ENCODE peak calls at places on chromosomes 6 and 20, in nine cellular contexts. C is stimulated activated CD4-positive, alpha-beta T cell treated with anti-CD3 and anti-CD28 coated beads, Interleukin-2, amount 100 ng/mL, for 48 hours; F is DMS53; D is HL-60; E is psoas muscle; Z is amniotic stem cell; G is endodermal cell; Y is aorta; I is NCI-H1436 treated with DMSO at 0.1 percent for 48 hours. L is an unnamed sample.

GRCh38 chr6:143575440-143575839 is 63.9 kb upstream of the FUCA2 start:
- DNase-seq in F (peak; percentile 80), E (no peak), Y (peak; percentile 55), C (peak; percentile 51), Z (peak; percentile 34), I (peak; percentile 7), G (peak; percentile 78), D (peak; percentile 70), L (peak; percentile 53)

GRCh38 chr6:155078331-155078745 is 83.2 kb downstream of the TIAM2 start:
- DNase-seq in Y (no peak), F (no peak), E (no peak), D (no peak), Z (no peak), C (no peak), I (no peak), G (no peak), L (no peak)

GRCh38 chr20:43537921-43538854 is 20.6 kb upstream of the SGK2 start:
- DNase-seq in F (peak; percentile 82), Y (peak; percentile 67), C (peak; percentile 52), G (peak; percentile 90), Z (no peak), D (peak; percentile 65), I (no peak), E (peak; percentile 70), L (no peak)

GRCh38 chr6:16338577-16339262 is 100.3 kb downstream of the GMPR start:
- DNase-seq in E (peak; percentile 78), G (peak; percentile 67), Y (peak; percentile 85), F (peak; percentile 26), I (no peak), C (no peak), Z (peak; percentile 98), D (no peak), L (no peak)

GRCh38 chr6:15400572-15401004 is 154.7 kb downstream of the JARID2 start:
- DNase-seq in E (peak; percentile 81), G (peak; percentile 64), D (peak; percentile 78), I (peak; percentile 6), C (no peak), Z (no peak), Y (peak; percentile 65), F (peak; percentile 85), L (no peak)

GRCh38 chr6:36319436-36319762 is 17.3 kb downstream of the BNIP5 start:
- DNase-seq in D (no peak), I (no peak), Y (no peak), F (peak; percentile 33), G (no peak), C (no peak), E (no peak), Z (no peak), L (no peak)

GRCh38 chr6:30129270-30129669 is 6.7 kb upstream of the TRIM40 start:
- DNase-seq in G (no peak), Z (no peak), Y (no peak), D (no peak), E (no peak), F (no peak), I (no peak), C (no peak), L (no peak)

GRCh38 chr20:20201124-20201523 is 148.8 kb downstream of the CFAP61 start:
- DNase-seq in G (no peak), F (no peak), C (no peak), Y (no peak), E (no peak), I (no peak), Z (no peak), D (peak; percentile 10), L (no peak)

GRCh38 chr20:48544402-48545333 is 283.1 kb downstream of the PREX1 start:
- DNase-seq in Z (no peak), Y (no peak), E (no peak), D (no peak), F (no peak), I (no peak), G (peak; percentile 47), C (no peak), L (no peak)

GRCh38 chr6:79686698-79687309 is 55.7 kb downstream of the SH3BGRL2 start:
- DNase-seq in I (no peak), D (no peak), Z (no peak), F (no peak), C (no peak), G (no peak), Y (no peak), E (no peak), L (no peak)

GRCh38 chr20:61118429-61119224 is 133.4 kb upstream of the CDH4 start:
- DNase-seq in Y (no peak), F (no peak), D (no peak), Z (no peak), E (no peak), I (no peak), C (no peak), G (no peak), L (no peak)

GRCh38 chr20:57582432-57583288 is 21.8 kb downstream of the PCK1 start:
- DNase-seq in G (peak; percentile 72), Y (peak; percentile 85), I (peak; percentile 63), Z (peak; percentile 5), D (no peak), C (no peak), E (no peak), F (no peak), L (no peak)

GRCh38 chr6:1832844-1833787 is 223.4 kb downstream of the FOXC1 start:
- DNase-seq in Z (no peak), Y (peak; percentile 64), C (no peak), I (no peak), F (no peak), E (peak; percentile 68), G (no peak), D (no peak), L (no peak)

GRCh38 chr6:119171864-119172588 is 93.6 kb upstream of the FAM184A start:
- DNase-seq in G (no peak), C (no peak), Z (no peak), D (no peak), Y (no peak), I (no peak), E (no peak), F (no peak), L (no peak)

GRCh38 chr20:45685896-45686295 is 15.9 kb upstream of the WFDC11 start:
- DNase-seq in Y (no peak), Z (no peak), G (peak; percentile 76), I (no peak), F (peak; percentile 51), E (no peak), D (no peak), C (no peak), L (no peak)

GRCh38 chr6:134821397-134821796 is 128.5 kb downstream of the ALDH8A1 start:
- DNase-seq in D (no peak), Y (no peak), G (no peak), E (no peak), F (no peak), I (no peak), Z (no peak), C (no peak), L (no peak)

GRCh38 chr6:139568956-139569538 is 194.6 kb upstream of the CITED2 start:
- DNase-seq in F (no peak), G (no peak), E (no peak), Z (peak; percentile 17), C (no peak), D (no peak), I (no peak), Y (no peak), L (no peak)

GRCh38 chr20:6030453-6031080 is 23.3 kb downstream of the LRRN4 start:
- DNase-seq in Y (no peak), I (no peak), D (no peak), C (no peak), E (no peak), Z (no peak), G (no peak), F (no peak), L (no peak)

GRCh38 chr20:2754426-2754825 is 46.0 kb downstream of the CPXM1 start:
- DNase-seq in I (no peak), G (no peak), Z (no peak), Y (no peak), F (no peak), E (no peak), D (no peak), C (no peak), L (no peak)

GRCh38 chr6:169490409-169490708 is 211.5 kb downstream of the WDR27 start:
- DNase-seq in I (no peak), E (no peak), Z (no peak), Y (peak; percentile 45), C (no peak), D (no peak), G (no peak), F (no peak), L (no peak)

GRCh38 chr6:147287869-147288271 is 83.7 kb downstream of the STXBP5 start:
- DNase-seq in D (no peak), C (no peak), E (no peak), Z (peak; percentile 39), I (no peak), F (peak; percentile 59), Y (no peak), G (no peak), L (no peak)

GRCh38 chr20:50266293-50267040 is 75.8 kb downstream of the CEBPB start:
- DNase-seq in Z (no peak), F (no peak), C (no peak), Y (no peak), I (no peak), D (no peak), E (peak; percentile 37), G (no peak), L (no peak)

GRCh38 chr6:170147832-170148708 is 142.8 kb downstream of the DLL1 start:
- DNase-seq in I (no peak), Z (no peak), E (peak; percentile 53), G (peak; percentile 82), C (peak; percentile 13), D (no peak), Y (peak; percentile 56), F (peak; percentile 85), L (no peak)

GRCh38 chr20:8940311-8940710 is 128.6 kb upstream of the PLCB4 start:
- DNase-seq in F (peak; percentile 64), C (no peak), G (no peak), Z (no peak), I (no peak), Y (no peak), D (no peak), E (no peak), L (no peak)

GRCh38 chr6:112117554-112117953 is 30.2 kb downstream of the FAM229B start:
- DNase-seq in I (no peak), C (no peak), E (no peak), Y (no peak), Z (no peak), G (no peak), D (no peak), F (peak; percentile 3), L (no peak)

GRCh38 chr6:83509416-83509815 is 2.9 kb upstream of the PRSS35 start:
- DNase-seq in D (no peak), C (no peak), G (no peak), I (no peak), Z (no peak), E (no peak), F (no peak), Y (no peak), L (no peak)

GRCh38 chr6:14767176-14767575 is 478.7 kb upstream of the JARID2 start:
- DNase-seq in Y (no peak), Z (no peak), I (no peak), F (no peak), C (no peak), D (no peak), G (no peak), E (no peak), L (no peak)

GRCh38 chr6:23983691-23984090 is 142.3 kb upstream of the NRSN1 start:
- DNase-seq in D (no peak), E (no peak), G (no peak), F (no peak), Z (no peak), Y (no peak), C (no peak), I (no peak), L (no peak)

GRCh38 chr6:41040101-41040910 is 1.3 kb upstream of the UNC5CL start:
- DNase-seq in F (peak; percentile 97), D (no peak), C (no peak), G (no peak), Z (no peak), E (no peak), I (no peak), Y (no peak), L (no peak)

GRCh38 chr6:103344554-103345163 is 1515.1 kb downstream of the HACE1 start:
- DNase-seq in F (peak; percentile 34), G (no peak), Y (no peak), C (no peak), D (no peak), Z (no peak), I (no peak), E (no peak), L (no peak)

GRCh38 chr6:31197559-31198305 is 27.2 kb upstream of the POU5F1 start:
- DNase-seq in F (peak; percentile 98), I (peak; percentile 67), D (peak; percentile 98), G (peak; percentile 87), Z (peak; percentile 10), C (peak; percentile 83), Y (peak; percentile 96), E (peak; percentile 94), L (peak; percentile 95)

L was measured in CD14-positive monocyte.